ENCODE peak calls at places on chromosomes 5 and 9, in five cellular contexts. C, V, L, K and W are unnamed samples.

GRCh38 chr9:96071245-96072124 is 196.0 kb downstream of the ERCC6L2 start:
- ATAC-seq in V (no peak), C (peak), L (peak), K (peak), W (peak)

GRCh38 chr9:14343236-14343947 is 29.5 kb upstream of the NFIB start:
- ATAC-seq in K (no peak), L (no peak), V (no peak), C (no peak), W (no peak)

GRCh38 chr5:29307498-29307897 is 1886.0 kb upstream of the CDH6 start:
- ATAC-seq in L (no peak), C (no peak), K (no peak), V (no peak), W (no peak)

GRCh38 chr5:42507451-42508092 is 84.3 kb downstream of the GHR start:
- ATAC-seq in V (peak), C (peak), L (no peak), K (peak), W (no peak)

GRCh38 chr9:137544176-137544755 is 5.9 kb downstream of the PNPLA7 start:
- ATAC-seq in C (peak), V (no peak), K (peak), L (no peak), W (no peak)

GRCh38 chr5:45098483-45098882 is 289.7 kb downstream of the MRPS30 start:
- ATAC-seq in C (no peak), L (no peak), V (no peak), K (no peak), W (no peak)

GRCh38 chr9:111050819-111051218 is 12.5 kb upstream of the LPAR1 start:
- ATAC-seq in L (no peak), C (no peak), K (no peak), V (no peak), W (no peak)

GRCh38 chr5:145921211-145921610 is 15.2 kb upstream of the SH3RF2 start:
- ATAC-seq in K (no peak), V (no peak), C (no peak), L (no peak), W (no peak)

GRCh38 chr9:91676042-91676441 is 252.4 kb upstream of the NFIL3 start:
- ATAC-seq in C (no peak), V (no peak), L (no peak), K (no peak), W (peak)

GRCh38 chr9:129145841-129146292 is 32.2 kb downstream of the IER5L start:
- ATAC-seq in L (no peak), K (peak), C (no peak), V (peak), W (no peak)

GRCh38 chr5:102818345-102818744 is 63.2 kb downstream of the PAM start:
- ATAC-seq in K (no peak), C (no peak), L (no peak), V (peak), W (no peak)

GRCh38 chr5:178675922-178676321 is 49.1 kb upstream of the CLK4 start:
- ATAC-seq in C (no peak), K (no peak), L (no peak), V (no peak), W (no peak)

GRCh38 chr9:26210338-26210851 is 532.2 kb upstream of the TUSC1 start:
- ATAC-seq in V (no peak), L (no peak), K (peak), C (no peak), W (no peak)